ENCODE peak calls at places on chromosomes 1 and 21, in eight cellular contexts. N, K, D, V, I, X, Z and W are unnamed samples.

GRCh38 chr1:17611991-17612390 is 72.5 kb downstream of the ARHGEF10L start:
- DNase-seq in Z (no peak), V (no peak), I (peak), N (peak), X (peak), D (peak), K (no peak), W (no peak)

GRCh38 chr1:32900956-32901822 is at the start of gene TMEM54:
- DNase-seq in K (no peak), N (no peak), D (peak), Z (peak), I (peak), V (no peak), X (peak), W (no peak)

GRCh38 chr1:175824079-175824478 is 80.7 kb upstream of the TNR start:
- DNase-seq in X (no peak), I (no peak), Z (no peak), V (peak), N (no peak), D (no peak), K (no peak), W (no peak)

GRCh38 chr1:172613294-172613693 is 45.6 kb upstream of the FASLG start:
- DNase-seq in I (peak), V (no peak), Z (no peak), K (no peak), D (peak), X (no peak), N (no peak), W (peak)

GRCh38 chr1:92485374-92486250 is 1.1 kb downstream of the GFI1 start:
- DNase-seq in D (no peak), X (peak), I (no peak), K (peak), V (peak), N (peak), Z (peak), W (peak)

GRCh38 chr21:34022557-34023335 is 50.6 kb upstream of the MRPS6 start:
- DNase-seq in D (no peak), I (no peak), N (no peak), K (peak), X (no peak), Z (no peak), V (no peak), W (no peak)

GRCh38 chr1:153271711-153272110 is 12.2 kb downstream of the LORICRIN start:
- DNase-seq in K (no peak), I (no peak), D (no peak), V (no peak), Z (no peak), X (no peak), N (no peak), W (no peak)

GRCh38 chr1:185316163-185317033 is 645 bp downstream of the IVNS1ABP start:
- DNase-seq in N (peak), K (peak), I (peak), Z (peak), V (peak), X (peak), D (peak), W (peak)

GRCh38 chr1:86471296-86471695 is 2.6 kb downstream of the CLCA1 start:
- DNase-seq in I (no peak), X (no peak), N (no peak), V (no peak), D (no peak), K (no peak), Z (no peak), W (no peak)

GRCh38 chr1:153553096-153553495 is 4.0 kb upstream of the S100A3 start:
- DNase-seq in V (peak), D (no peak), K (no peak), X (no peak), I (no peak), N (no peak), Z (no peak), W (no peak)